ENCODE peak calls at places on chromosomes 5 and 9, in five cellular contexts. O is left ventricle myocardium superior; D is PC-3; E is CD4-positive, alpha-beta T cell; Q is activated T-helper 17 cell treated with anti-CD3 and anti-CD28 coated beads, Interleukin-2, amount 50 U/mL, for 72 hours. N is an unnamed sample.

GRCh38 chr5:39420482-39421145 is 4.2 kb downstream of the DAB2 start:
- ATAC-seq in Q (no peak), E (no peak), D (no peak), O (peak), N (no peak)

GRCh38 chr9:76162751-76163500 is 231.3 kb downstream of the RFK start:
- ATAC-seq in D (no peak), Q (no peak), E (no peak), O (peak), N (no peak)

GRCh38 chr9:131423171-131423581 is 29.3 kb downstream of the PRRC2B start:
- ATAC-seq in Q (peak), O (peak), E (peak), D (peak), N (peak)

GRCh38 chr5:172868436-172868923 is 34.4 kb downstream of the ERGIC1 start:
- ATAC-seq in O (no peak), E (no peak), D (peak), Q (no peak), N (peak)

GRCh38 chr9:127509261-127509954 is 58.1 kb downstream of the LRSAM1 start:
- ATAC-seq in O (peak), Q (no peak), D (no peak), E (no peak), N (no peak)

GRCh38 chr9:119722384-119722783 is 353.1 kb upstream of the BRINP1 start:
- ATAC-seq in Q (no peak), O (no peak), E (no peak), D (no peak), N (no peak)

GRCh38 chr9:87855061-87855460 is 27.6 kb upstream of the SPATA31E1 start:
- ATAC-seq in E (no peak), Q (no peak), O (no peak), D (no peak), N (no peak)

GRCh38 chr5:5666076-5666365 is 243.5 kb downstream of the ICE1 start:
- ATAC-seq in O (no peak), Q (no peak), D (no peak), E (no peak), N (no peak)

GRCh38 chr5:98927242-98927987 is 1.4 kb downstream of the CHD1 start:
- ATAC-seq in Q (peak), D (peak), E (peak), O (no peak), N (peak)

GRCh38 chr9:19028835-19029451 is 4.1 kb downstream of the SAXO1 start:
- ATAC-seq in O (peak), Q (peak), D (peak), E (no peak), N (peak)

GRCh38 chr5:27523629-27524028 is 485.2 kb upstream of the CDH9 start:
- ATAC-seq in E (no peak), Q (no peak), D (no peak), O (no peak), N (no peak)

GRCh38 chr5:35229076-35230042 is 928 bp downstream of the PRLR start:
- ATAC-seq in E (no peak), D (peak), Q (no peak), O (no peak), N (peak)

GRCh38 chr5:35134278-35135030 is 86.7 kb upstream of the AGXT2 start:
- ATAC-seq in Q (no peak), E (no peak), O (no peak), D (no peak), N (no peak)

GRCh38 chr5:172168311-172168710 is 19.7 kb downstream of the STK10 start:
- ATAC-seq in O (no peak), D (no peak), Q (no peak), E (no peak), N (no peak)

N was measured in SK-N-SH treated with all-trans-retinoic acid at 6 μM for 48 hours.